ENCODE peak calls at places on chromosomes 16 and 17, in seven cellular contexts. W is HepG2, K is HCT116, H is K562, R is SK-N-SH, X is H1, J is GM12878. O is an unnamed sample.

GRCh38 chr16:81866820-81867440 is 87.8 kb downstream of the PLCG2 start:
- DNase-seq in W (no peak), K (no peak), H (no peak), R (no peak), X (no peak), J (no peak), O (peak; percentile 63)

GRCh38 chr17:27609606-27610303 is 21.2 kb upstream of the LGALS9 start:
- DNase-seq in W (peak; percentile 45), K (no peak), H (no peak), R (peak; percentile 61), X (no peak), J (no peak), O (peak; percentile 87)

GRCh38 chr16:26672206-26672605 is 394.5 kb upstream of the C16orf82 start:
- DNase-seq in W (no peak), K (no peak), H (no peak), R (no peak), X (no peak), J (no peak), O (no peak)

GRCh38 chr17:67239597-67239996 is 5.4 kb downstream of the HELZ start:
- DNase-seq in W (no peak), K (no peak), H (peak; percentile 58), R (no peak), X (no peak), J (no peak), O (no peak)

GRCh38 chr17:75783069-75783783 is 1.4 kb upstream of the UNK start:
- DNase-seq in W (peak; percentile 52), K (peak; percentile 80), H (peak; percentile 59), R (peak; percentile 30), X (no peak), J (peak; percentile 83), O (peak; percentile 92)

GRCh38 chr16:85900031-85900792 is 1.2 kb downstream of the IRF8 start:
- DNase-seq in W (no peak), K (no peak), H (no peak), R (no peak), X (no peak), J (no peak), O (no peak)

GRCh38 chr17:80799553-80800403 is 191.9 kb upstream of the CHMP6 start:
- DNase-seq in W (no peak), K (no peak), H (no peak), R (no peak), X (no peak), J (no peak), O (no peak)

GRCh38 chr17:67359960-67360817 is 6.2 kb downstream of the PSMD12 start:
- DNase-seq in W (no peak), K (peak; percentile 46), H (peak; percentile 48), R (peak; percentile 67), X (no peak), J (no peak), O (peak; percentile 52)

GRCh38 chr16:53881371-53881770 is 177.4 kb downstream of the FTO start:
- DNase-seq in W (peak; percentile 87), K (peak; percentile 44), H (peak; percentile 7), R (no peak), X (no peak), J (no peak), O (no peak)

GRCh38 chr17:77602883-77603640 is 355.4 kb upstream of the TNRC6C start:
- DNase-seq in W (no peak), K (no peak), H (no peak), R (peak; percentile 23), X (no peak), J (no peak), O (no peak)

GRCh38 chr17:11514565-11514964 is 83.7 kb upstream of the DNAH9 start:
- DNase-seq in W (no peak), K (no peak), H (no peak), R (no peak), X (no peak), J (no peak), O (no peak)

GRCh38 chr17:4605826-4606225 is 21.5 kb downstream of the SMTNL2 start:
- DNase-seq in W (no peak), K (no peak), H (no peak), R (no peak), X (no peak), J (no peak), O (peak; percentile 58)

GRCh38 chr17:33628500-33629336 is 335.6 kb upstream of the ASIC2 start:
- DNase-seq in W (no peak), K (no peak), H (no peak), R (no peak), X (no peak), J (no peak), O (no peak)

GRCh38 chr17:4018446-4018845 is 54.2 kb upstream of the ATP2A3 start:
- DNase-seq in W (no peak), K (no peak), H (no peak), R (no peak), X (no peak), J (no peak), O (no peak)

GRCh38 chr17:56269509-56269908 is 116.2 kb downstream of the ANKFN1 start:
- DNase-seq in W (no peak), K (no peak), H (no peak), R (no peak), X (no peak), J (no peak), O (no peak)

GRCh38 chr17:42154514-42154883 is 290 bp downstream of the RAB5C start:
- DNase-seq in W (no peak), K (no peak), H (no peak), R (no peak), X (no peak), J (no peak), O (no peak)

GRCh38 chr17:42159796-42160551 is 5.2 kb upstream of the RAB5C start:
- DNase-seq in W (no peak), K (no peak), H (no peak), R (no peak), X (no peak), J (no peak), O (no peak)

GRCh38 chr17:42155614-42156045 is 841 bp upstream of the RAB5C start:
- DNase-seq in W (no peak), K (no peak), H (no peak), R (no peak), X (no peak), J (no peak), O (no peak)

GRCh38 chr17:42153919-42154491 is 784 bp downstream of the RAB5C start:
- DNase-seq in W (peak; percentile 71), K (no peak), H (peak; percentile 42), R (no peak), X (no peak), J (no peak), O (peak; percentile 42)
- TF ChIP-seq JUND in W (no peak), K (no peak), H (no peak), R (no peak), X (no peak), J (no peak), O (no peak)

GRCh38 chr16:56414366-56414765 is 11.0 kb downstream of the AMFR start:
- DNase-seq in W (no peak), K (no peak), H (peak; percentile 83), R (no peak), X (no peak), J (no peak), O (no peak)

GRCh38 chr16:56409195-56409594 is 16.1 kb downstream of the AMFR start:
- DNase-seq in W (peak; percentile 61), K (no peak), H (no peak), R (no peak), X (no peak), J (no peak), O (no peak)

GRCh38 chr16:56413381-56413780 is 12.0 kb downstream of the AMFR start:
- DNase-seq in W (no peak), K (no peak), H (no peak), R (no peak), X (no peak), J (no peak), O (no peak)

GRCh38 chr16:56411123-56411522 is 14.2 kb downstream of the AMFR start:
- DNase-seq in W (no peak), K (no peak), H (no peak), R (no peak), X (no peak), J (no peak), O (no peak)

GRCh38 chr16:56411624-56412023 is 13.7 kb downstream of the AMFR start:
- DNase-seq in W (no peak), K (no peak), H (no peak), R (no peak), X (no peak), J (no peak), O (no peak)
- TF ChIP-seq JUND in W (no peak), K (no peak), H (no peak), R (no peak), X (no peak), J (no peak), O (no peak)

DNA sequence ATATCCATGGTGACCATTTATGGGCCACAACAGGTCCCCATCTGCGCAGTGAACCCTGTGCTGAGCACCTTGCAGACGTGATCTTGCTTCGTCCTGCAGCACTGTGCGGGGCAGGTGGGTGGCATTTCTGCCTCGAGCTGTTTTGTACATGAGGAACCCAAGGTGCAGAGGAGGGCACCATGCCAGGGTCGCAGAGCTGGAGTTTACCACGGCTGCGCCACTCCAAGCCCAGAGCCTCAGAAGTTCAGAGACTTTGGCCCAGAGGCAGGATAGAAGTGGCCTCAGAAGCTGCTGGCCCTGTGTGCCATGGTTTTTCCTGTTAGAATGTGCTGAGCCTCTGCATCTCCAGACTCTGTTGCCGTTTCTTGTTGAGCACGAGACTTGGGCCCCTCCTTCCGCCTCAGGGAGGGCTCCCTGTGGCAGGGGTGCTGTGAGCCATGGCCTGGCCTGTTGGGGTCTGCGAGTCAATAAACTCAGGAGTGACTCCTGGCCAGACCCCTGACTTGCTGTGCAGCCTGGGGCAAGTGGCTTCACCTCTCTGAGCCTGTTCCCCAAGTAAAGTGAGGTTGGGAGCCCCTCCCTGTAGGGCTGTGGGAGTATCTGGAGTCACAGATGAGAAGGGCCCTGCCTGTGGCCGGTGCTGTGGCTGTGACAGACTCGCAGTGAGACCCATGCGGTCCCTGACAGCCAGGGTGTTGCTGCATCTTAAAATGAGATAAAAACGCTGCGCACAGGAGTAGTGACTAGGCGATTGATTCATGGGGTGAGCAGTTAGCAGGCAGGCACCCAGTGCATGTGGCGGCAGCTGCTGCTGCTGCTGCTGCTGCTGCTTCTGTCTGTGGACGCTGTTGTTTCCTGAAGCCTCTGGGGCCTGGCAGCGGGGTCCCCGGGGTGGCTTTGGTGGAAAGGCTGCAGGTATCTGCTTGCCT is 11.8 kb downstream of the MAP2K3 start:
- DNase-seq in W (no peak), K (no peak), H (peak; percentile 81), R (peak; percentile 31), X (no peak), J (no peak), O (no peak)
- TF ChIP-seq JUND in W (no peak), K (no peak), H (no peak), R (no peak), X (no peak), J (no peak), O (no peak)

DNA sequence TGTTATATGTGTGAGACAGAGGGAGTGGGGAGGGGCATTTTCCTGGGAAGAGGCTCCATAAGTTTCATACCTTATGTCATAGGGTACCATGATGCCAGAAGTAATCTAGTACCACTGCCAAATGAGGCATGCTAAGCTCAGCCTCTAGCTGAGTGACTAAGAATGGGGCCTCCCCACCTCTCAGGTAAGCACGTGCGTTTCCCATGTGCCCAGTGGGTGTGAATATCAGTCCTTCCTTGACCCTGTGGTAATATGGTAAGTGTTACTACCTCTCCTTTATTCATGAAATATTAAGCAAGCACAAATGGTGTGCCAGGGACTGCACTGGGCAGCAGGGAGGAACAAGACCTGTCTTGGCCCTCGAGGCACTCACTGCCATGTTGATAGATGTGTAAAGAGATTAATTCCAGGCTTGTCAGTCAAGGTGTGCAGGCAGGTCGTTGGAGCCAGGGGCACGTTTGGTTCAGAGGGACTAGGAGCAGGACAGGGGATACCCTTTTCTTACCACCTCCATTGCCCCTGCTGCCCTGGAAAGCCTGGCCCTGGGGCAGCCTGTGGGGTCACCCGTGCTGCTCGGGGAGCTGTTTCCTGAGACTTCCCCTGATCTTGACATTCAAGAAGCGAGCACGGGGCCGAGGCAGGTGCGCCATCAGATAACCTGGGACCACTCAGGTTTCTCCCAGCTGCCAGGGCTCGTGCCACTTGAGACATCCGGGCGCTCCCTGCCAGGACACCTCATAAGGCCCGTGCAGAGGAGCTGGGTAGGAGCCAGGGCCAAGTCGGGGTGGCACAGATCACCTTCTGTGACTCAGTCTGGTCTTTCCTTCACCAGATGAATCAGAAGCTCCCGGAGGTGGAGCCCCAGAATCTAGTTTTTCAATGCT is 8.8 kb downstream of the RSAD1 start:
- DNase-seq in W (no peak), K (no peak), H (no peak), R (no peak), X (no peak), J (no peak), O (peak; percentile 46)
- TF ChIP-seq JUND in W (no peak), K (peak; percentile 48), H (no peak), R (peak; percentile 7), X (no peak), J (no peak), O (no peak)